ENCODE peak calls at places on chromosome 1, in five cellular contexts. One of them, this sample, is unnamed.

GRCh38 chr1:183696981-183697380 is 43.9 kb upstream of the APOBEC4 start:
- DNase-seq in PC-3: no peak
- DNase-seq in upper lobe of right lung: no peak
- DNase-seq in fibroblast of lung: no peak
- DNase-seq in neural progenitor cell: no peak
- DNase-seq in this sample: no peak

GRCh38 chr1:177219458-177220390 is 49.0 kb downstream of the BRINP2 start:
- DNase-seq in fibroblast of lung: peak; percentile 37
- DNase-seq in upper lobe of right lung: no peak
- DNase-seq in PC-3: peak; percentile 8
- DNase-seq in neural progenitor cell: no peak
- DNase-seq in this sample: peak; percentile 39

GRCh38 chr1:184050631-184051030 is 899 bp upstream of the TSEN15 start:
- DNase-seq in fibroblast of lung: no peak
- DNase-seq in upper lobe of right lung: no peak
- DNase-seq in neural progenitor cell: no peak
- DNase-seq in PC-3: no peak
- DNase-seq in this sample: no peak

GRCh38 chr1:233647083-233647482 is 33.2 kb downstream of the KCNK1 start:
- DNase-seq in neural progenitor cell: no peak
- DNase-seq in fibroblast of lung: peak; percentile 33
- DNase-seq in upper lobe of right lung: no peak
- DNase-seq in PC-3: no peak
- DNase-seq in this sample: no peak

GRCh38 chr1:107460009-107460408 is 319.2 kb downstream of the NTNG1 start:
- DNase-seq in fibroblast of lung: no peak
- DNase-seq in upper lobe of right lung: no peak
- DNase-seq in neural progenitor cell: no peak
- DNase-seq in PC-3: no peak
- DNase-seq in this sample: no peak

GRCh38 chr1:1119272-1119890 is 3.5 kb upstream of the C1orf159 start:
- DNase-seq in neural progenitor cell: no peak
- DNase-seq in upper lobe of right lung: peak; percentile 61
- DNase-seq in fibroblast of lung: no peak
- DNase-seq in PC-3: no peak
- DNase-seq in this sample: no peak

GRCh38 chr1:207888647-207889046 is 22.3 kb downstream of the CD34 start:
- DNase-seq in PC-3: no peak
- DNase-seq in neural progenitor cell: no peak
- DNase-seq in fibroblast of lung: peak; percentile 45
- DNase-seq in upper lobe of right lung: no peak
- DNase-seq in this sample: peak; percentile 39

GRCh38 chr1:182095946-182096345 is 34.4 kb upstream of the ZNF648 start:
- DNase-seq in fibroblast of lung: no peak
- DNase-seq in PC-3: peak; percentile 76
- DNase-seq in upper lobe of right lung: no peak
- DNase-seq in neural progenitor cell: no peak
- DNase-seq in this sample: peak; percentile 75

GRCh38 chr1:207673399-207673798 is 28.5 kb downstream of the CR1L start:
- DNase-seq in upper lobe of right lung: no peak
- DNase-seq in fibroblast of lung: no peak
- DNase-seq in PC-3: no peak
- DNase-seq in neural progenitor cell: no peak
- DNase-seq in this sample: peak; percentile 15

GRCh38 chr1:177106614-177107365 is 57.7 kb downstream of the ASTN1 start:
- DNase-seq in PC-3: peak; percentile 25
- DNase-seq in neural progenitor cell: no peak
- DNase-seq in fibroblast of lung: no peak
- DNase-seq in upper lobe of right lung: no peak
- DNase-seq in this sample: no peak

GRCh38 chr1:34657266-34657665 is 97.6 kb upstream of the GJB5 start:
- DNase-seq in fibroblast of lung: no peak
- DNase-seq in PC-3: no peak
- DNase-seq in upper lobe of right lung: no peak
- DNase-seq in neural progenitor cell: no peak
- DNase-seq in this sample: no peak

GRCh38 chr1:204073837-204074273 is 940 bp downstream of the SOX13 start:
- DNase-seq in fibroblast of lung: peak; percentile 32
- DNase-seq in PC-3: peak; percentile 27
- DNase-seq in upper lobe of right lung: no peak
- DNase-seq in neural progenitor cell: peak; percentile 43
- DNase-seq in this sample: no peak

GRCh38 chr1:33433509-33434362 is 2.8 kb upstream of the PHC2 start:
- DNase-seq in neural progenitor cell: no peak
- DNase-seq in upper lobe of right lung: no peak
- DNase-seq in fibroblast of lung: peak; percentile 99
- DNase-seq in PC-3: peak; percentile 99
- DNase-seq in this sample: peak; percentile 98

GRCh38 chr1:91630803-91631202 is 130.2 kb downstream of the CDC7 start:
- DNase-seq in upper lobe of right lung: no peak
- DNase-seq in PC-3: no peak
- DNase-seq in neural progenitor cell: no peak
- DNase-seq in fibroblast of lung: no peak
- DNase-seq in this sample: no peak

GRCh38 chr1:27306071-27306470 is 15.9 kb upstream of the TMEM222 start:
- DNase-seq in fibroblast of lung: no peak
- DNase-seq in PC-3: no peak
- DNase-seq in upper lobe of right lung: peak; percentile 38
- DNase-seq in neural progenitor cell: no peak
- DNase-seq in this sample: no peak

GRCh38 chr1:184160236-184160635 is 108.7 kb downstream of the TSEN15 start:
- DNase-seq in fibroblast of lung: peak; percentile 86
- DNase-seq in upper lobe of right lung: no peak
- DNase-seq in PC-3: peak; percentile 50
- DNase-seq in neural progenitor cell: no peak
- DNase-seq in this sample: peak; percentile 78

GRCh38 chr1:25641931-25642611 is 25.5 kb downstream of the MAN1C1 start:
- DNase-seq in PC-3: no peak
- DNase-seq in upper lobe of right lung: no peak
- DNase-seq in neural progenitor cell: no peak
- DNase-seq in fibroblast of lung: peak; percentile 44
- DNase-seq in this sample: no peak

GRCh38 chr1:77434972-77435371 is 153.2 kb downstream of the AK5 start:
- DNase-seq in PC-3: no peak
- DNase-seq in fibroblast of lung: no peak
- DNase-seq in upper lobe of right lung: no peak
- DNase-seq in neural progenitor cell: no peak
- DNase-seq in this sample: no peak

GRCh38 chr1:161089251-161089924 is at the start of gene NECTIN4:
- DNase-seq in fibroblast of lung: no peak
- DNase-seq in upper lobe of right lung: peak; percentile 87
- DNase-seq in neural progenitor cell: no peak
- DNase-seq in PC-3: peak; percentile 85
- DNase-seq in this sample: peak; percentile 79

GRCh38 chr1:159535907-159536306 is at the start of gene OR10J5:
- DNase-seq in fibroblast of lung: no peak
- DNase-seq in PC-3: no peak
- DNase-seq in neural progenitor cell: no peak
- DNase-seq in upper lobe of right lung: no peak
- DNase-seq in this sample: no peak

GRCh38 chr1:86409416-86410021 is 13.4 kb upstream of the ODF2L start:
- DNase-seq in fibroblast of lung: peak; percentile 71
- DNase-seq in neural progenitor cell: peak; percentile 35
- DNase-seq in upper lobe of right lung: peak; percentile 81
- DNase-seq in PC-3: no peak
- DNase-seq in this sample: peak; percentile 59

GRCh38 chr1:246600579-246600978 is 34.3 kb downstream of the CNST start:
- DNase-seq in neural progenitor cell: no peak
- DNase-seq in fibroblast of lung: no peak
- DNase-seq in upper lobe of right lung: no peak
- DNase-seq in PC-3: no peak
- DNase-seq in this sample: no peak

GRCh38 chr1:202631076-202631923 is 79.0 kb downstream of the SYT2 start:
- DNase-seq in upper lobe of right lung: no peak
- DNase-seq in fibroblast of lung: no peak
- DNase-seq in PC-3: no peak
- DNase-seq in neural progenitor cell: no peak
- DNase-seq in this sample: no peak

GRCh38 chr1:153395136-153395685 is 4.3 kb upstream of the S100A8 start:
- DNase-seq in upper lobe of right lung: no peak
- DNase-seq in fibroblast of lung: no peak
- DNase-seq in neural progenitor cell: no peak
- DNase-seq in PC-3: peak; percentile 80
- DNase-seq in this sample: peak; percentile 76

GRCh38 chr1:230778916-230779590 is 31.9 kb downstream of the CAPN9 start:
- DNase-seq in PC-3: peak; percentile 36
- DNase-seq in upper lobe of right lung: no peak
- DNase-seq in neural progenitor cell: no peak
- DNase-seq in fibroblast of lung: peak; percentile 29
- DNase-seq in this sample: peak; percentile 49

GRCh38 chr1:203556047-203556851 is 62.3 kb downstream of the OPTC start:
- DNase-seq in upper lobe of right lung: no peak
- DNase-seq in fibroblast of lung: peak; percentile 80
- DNase-seq in PC-3: no peak
- DNase-seq in neural progenitor cell: peak; percentile 50
- DNase-seq in this sample: no peak

GRCh38 chr1:19903621-19904020 is 19.8 kb downstream of the PLA2G2E start:
- DNase-seq in neural progenitor cell: no peak
- DNase-seq in PC-3: peak; percentile 97
- DNase-seq in upper lobe of right lung: no peak
- DNase-seq in fibroblast of lung: peak; percentile 39
- DNase-seq in this sample: peak; percentile 85

GRCh38 chr1:226664413-226665101 is 74.5 kb downstream of the ITPKB start:
- DNase-seq in upper lobe of right lung: no peak
- DNase-seq in neural progenitor cell: no peak
- DNase-seq in fibroblast of lung: peak; percentile 93
- DNase-seq in PC-3: peak; percentile 87
- DNase-seq in this sample: no peak

GRCh38 chr1:19688041-19688842 is 23.6 kb downstream of the HTR6 start:
- DNase-seq in fibroblast of lung: no peak
- DNase-seq in PC-3: no peak
- DNase-seq in upper lobe of right lung: no peak
- DNase-seq in neural progenitor cell: no peak
- DNase-seq in this sample: no peak

GRCh38 chr1:89454845-89455521 is 69.6 kb upstream of the LRRC8B start:
- DNase-seq in upper lobe of right lung: no peak
- DNase-seq in PC-3: peak; percentile 81
- DNase-seq in fibroblast of lung: peak; percentile 35
- DNase-seq in neural progenitor cell: peak; percentile 72
- DNase-seq in this sample: peak; percentile 64

GRCh38 chr1:197200468-197200899 is 54.0 kb upstream of the ASPM start:
- DNase-seq in neural progenitor cell: peak; percentile 12
- DNase-seq in upper lobe of right lung: no peak
- DNase-seq in fibroblast of lung: peak; percentile 61
- DNase-seq in PC-3: peak; percentile 16
- DNase-seq in this sample: peak; percentile 35

GRCh38 chr1:247906504-247907047 is 11.2 kb downstream of the OR2W3 start:
- DNase-seq in PC-3: peak; percentile 100
- DNase-seq in neural progenitor cell: no peak
- DNase-seq in upper lobe of right lung: no peak
- DNase-seq in fibroblast of lung: peak; percentile 45
- DNase-seq in this sample: peak; percentile 41

GRCh38 chr1:224264321-224264720 is 65.7 kb downstream of the NVL start:
- DNase-seq in fibroblast of lung: no peak
- DNase-seq in neural progenitor cell: no peak
- DNase-seq in PC-3: no peak
- DNase-seq in upper lobe of right lung: no peak
- DNase-seq in this sample: no peak

GRCh38 chr1:67618285-67619018 is 66.5 kb upstream of the GADD45A start:
- DNase-seq in upper lobe of right lung: no peak
- DNase-seq in fibroblast of lung: peak; percentile 95
- DNase-seq in PC-3: peak; percentile 66
- DNase-seq in neural progenitor cell: no peak
- DNase-seq in this sample: peak; percentile 97

GRCh38 chr1:102852583-102852982 is 255.7 kb downstream of the COL11A1 start:
- DNase-seq in upper lobe of right lung: no peak
- DNase-seq in PC-3: peak; percentile 21
- DNase-seq in neural progenitor cell: peak; percentile 4
- DNase-seq in fibroblast of lung: no peak
- DNase-seq in this sample: no peak

GRCh38 chr1:104780470-104781078 is 1030.9 kb downstream of the AMY1C start:
- DNase-seq in neural progenitor cell: peak; percentile 50
- DNase-seq in fibroblast of lung: no peak
- DNase-seq in PC-3: peak; percentile 64
- DNase-seq in upper lobe of right lung: no peak
- DNase-seq in this sample: peak; percentile 33

GRCh38 chr1:214550339-214551051 is 907 bp downstream of the PTPN14 start:
- DNase-seq in fibroblast of lung: no peak
- DNase-seq in upper lobe of right lung: no peak
- DNase-seq in PC-3: peak; percentile 38
- DNase-seq in neural progenitor cell: peak; percentile 54
- DNase-seq in this sample: no peak

DNA sequence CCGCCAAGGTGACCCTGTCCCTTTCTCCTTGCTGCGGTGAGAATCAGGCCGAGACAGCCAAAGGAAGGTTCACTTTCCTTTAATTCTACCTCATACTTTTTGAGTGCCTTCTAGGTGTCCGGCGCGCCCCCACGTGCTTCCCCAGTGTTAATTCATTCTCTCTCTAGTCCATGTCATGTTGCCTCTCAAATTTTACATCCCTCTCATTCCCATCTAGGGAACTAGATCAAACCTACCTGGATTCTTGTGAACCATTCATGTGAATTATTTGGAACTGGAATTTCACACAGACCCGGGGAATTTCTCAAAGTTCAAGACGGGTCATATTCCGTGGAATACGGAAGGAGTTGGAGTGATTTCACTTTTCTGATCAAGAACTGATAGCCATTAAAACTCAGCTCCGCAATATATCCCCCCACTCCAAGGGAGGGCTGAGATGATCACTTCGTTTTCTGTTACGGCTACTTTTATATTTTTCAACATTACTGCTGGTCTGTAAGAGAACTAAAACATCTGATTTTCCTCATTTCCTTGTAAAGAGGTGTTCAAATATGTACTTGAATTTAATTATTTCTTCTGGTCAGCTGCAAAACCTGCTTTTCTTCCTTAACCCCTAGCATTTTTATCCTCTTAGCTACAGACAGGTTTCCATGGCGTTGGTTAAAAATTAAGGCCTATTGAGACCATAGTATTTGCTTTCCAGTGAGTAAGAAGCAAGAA is 1.0 kb upstream of the ENO1 start:
- DNase-seq in upper lobe of right lung: no peak
- DNase-seq in neural progenitor cell: no peak
- DNase-seq in PC-3: no peak
- DNase-seq in fibroblast of lung: no peak
- DNase-seq in this sample: peak; percentile 58
- TF ChIP-seq CTCF in upper lobe of right lung: no peak
- TF ChIP-seq CTCF in neural progenitor cell: peak; percentile 38
- TF ChIP-seq CTCF in PC-3: peak; percentile 40
- TF ChIP-seq CTCF in fibroblast of lung: no peak
- TF ChIP-seq CTCF in this sample: peak; percentile 24

GRCh38 chr1:2156866-2157265 is 37.7 kb downstream of the FAAP20 start:
- DNase-seq in neural progenitor cell: no peak
- DNase-seq in fibroblast of lung: no peak
- DNase-seq in upper lobe of right lung: no peak
- DNase-seq in PC-3: no peak
- DNase-seq in this sample: no peak
- H3K36me3 ChIP-seq in neural progenitor cell: no peaks in the 10 kb centered on the region
- H3K36me3 ChIP-seq in fibroblast of lung: no peaks in the 10 kb centered on the region
- H3K36me3 ChIP-seq in upper lobe of right lung: peaks cover 27% of the 10 kb centered on the region
- H3K36me3 ChIP-seq in PC-3: peaks cover 14% of the 10 kb centered on the region
- H3K36me3 ChIP-seq in this sample: peaks cover 13% of the 10 kb centered on the region

GRCh38 chr1:190708418-190709057 is 230.9 kb upstream of the BRINP3 start:
- DNase-seq in neural progenitor cell: no peak
- DNase-seq in PC-3: no peak
- DNase-seq in upper lobe of right lung: no peak
- DNase-seq in fibroblast of lung: no peak
- DNase-seq in this sample: no peak
- TF ChIP-seq CTCF in neural progenitor cell: no peak
- TF ChIP-seq CTCF in PC-3: no peak
- TF ChIP-seq CTCF in upper lobe of right lung: no peak
- TF ChIP-seq CTCF in fibroblast of lung: no peak
- TF ChIP-seq CTCF in this sample: no peak

GRCh38 chr1:221331263-221332183 is 410.4 kb downstream of the DUSP10 start:
- DNase-seq in fibroblast of lung: no peak
- DNase-seq in neural progenitor cell: no peak
- DNase-seq in PC-3: no peak
- DNase-seq in upper lobe of right lung: no peak
- DNase-seq in this sample: peak; percentile 70
- H3K36me3 ChIP-seq in fibroblast of lung: no peaks in the 10 kb centered on the region
- H3K36me3 ChIP-seq in neural progenitor cell: no peaks in the 10 kb centered on the region
- H3K36me3 ChIP-seq in PC-3: no peaks in the 10 kb centered on the region
- H3K36me3 ChIP-seq in upper lobe of right lung: no peaks in the 10 kb centered on the region
- H3K36me3 ChIP-seq in this sample: no peaks in the 10 kb centered on the region